ENCODE peak calls at places on chromosome 15, in four cellular contexts. D is HepG2, Q is K562, X is GM12878. M is an unnamed sample.

GRCh38 chr15:100980410-100981046 is 61.4 kb downstream of the LRRK1 start:
- DNase-seq in Q (no peak), D (no peak), X (no peak), M (no peak)

GRCh38 chr15:67843092-67843501 is 3.3 kb upstream of the RNU6-1 start:
- DNase-seq in X (no peak), Q (no peak), D (peak), M (no peak)

GRCh38 chr15:99291643-99292042 is 40.4 kb downstream of the LRRC28 start:
- DNase-seq in X (no peak), D (no peak), Q (no peak), M (no peak)

GRCh38 chr15:41838400-41838897 is at the start of gene PLA2G4B:
- DNase-seq in D (no peak), Q (no peak), X (no peak), M (no peak)

GRCh38 chr15:60155661-60156060 is 151.6 kb downstream of the FOXB1 start:
- DNase-seq in Q (no peak), D (no peak), X (no peak), M (no peak)

GRCh38 chr15:26690778-26691177 is 82.1 kb downstream of the GABRB3 start:
- DNase-seq in D (no peak), Q (no peak), X (no peak), M (no peak)

GRCh38 chr15:86300371-86301106 is 220.9 kb downstream of the AGBL1 start:
- DNase-seq in X (no peak), D (no peak), Q (no peak), M (no peak)

GRCh38 chr15:32706704-32707103 is 11.1 kb upstream of the GREM1 start:
- DNase-seq in Q (no peak), X (no peak), D (no peak), M (no peak)

GRCh38 chr15:23566070-23567050 is 886 bp downstream of the MKRN3 start:
- DNase-seq in D (peak), X (no peak), Q (peak), M (peak)

GRCh38 chr15:28082891-28083688 is 16.0 kb downstream of the OCA2 start:
- DNase-seq in D (peak), X (no peak), Q (no peak), M (no peak)

GRCh38 chr15:46146915-46147314 is 512.1 kb downstream of the SQOR start:
- DNase-seq in D (no peak), Q (no peak), X (no peak), M (no peak)

GRCh38 chr15:63203451-63204090 is 14.2 kb downstream of the RAB8B start:
- DNase-seq in Q (peak), D (no peak), X (no peak), M (no peak)

DNA sequence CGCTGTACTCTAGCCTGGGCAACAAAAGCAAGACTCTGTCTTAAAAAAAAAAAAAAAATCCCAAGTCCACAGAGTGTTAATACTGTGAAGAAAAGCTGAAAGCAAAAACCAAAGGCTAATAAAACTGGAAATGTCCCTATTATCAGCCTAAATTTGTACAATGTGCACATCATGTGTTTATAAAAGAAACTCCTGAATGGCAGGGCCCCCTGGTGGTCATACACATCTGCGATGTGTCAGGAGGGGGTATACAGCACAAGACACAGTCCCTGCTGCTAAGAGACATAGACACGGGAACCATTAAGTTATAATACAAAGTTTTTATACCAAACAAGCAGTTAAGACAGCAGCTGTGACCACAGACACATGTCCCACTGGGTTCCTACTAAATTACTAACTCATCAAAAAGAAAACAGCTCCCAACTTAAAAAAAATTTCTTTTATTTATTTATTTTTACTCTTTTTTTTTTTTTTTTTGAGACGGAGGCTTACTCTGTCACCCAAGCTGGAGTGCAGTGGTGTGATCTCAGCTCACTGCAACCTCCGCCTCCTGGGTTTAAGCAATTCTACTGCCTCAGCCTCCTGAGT is 31.0 kb downstream of the IDH2 start:
- DNase-seq in X (peak), Q (peak), D (peak), M (peak)
- TF ChIP-seq POLR2AphosphoS5 in X (no peak), Q (no peak), D (no peak), M (no peak)

DNA sequence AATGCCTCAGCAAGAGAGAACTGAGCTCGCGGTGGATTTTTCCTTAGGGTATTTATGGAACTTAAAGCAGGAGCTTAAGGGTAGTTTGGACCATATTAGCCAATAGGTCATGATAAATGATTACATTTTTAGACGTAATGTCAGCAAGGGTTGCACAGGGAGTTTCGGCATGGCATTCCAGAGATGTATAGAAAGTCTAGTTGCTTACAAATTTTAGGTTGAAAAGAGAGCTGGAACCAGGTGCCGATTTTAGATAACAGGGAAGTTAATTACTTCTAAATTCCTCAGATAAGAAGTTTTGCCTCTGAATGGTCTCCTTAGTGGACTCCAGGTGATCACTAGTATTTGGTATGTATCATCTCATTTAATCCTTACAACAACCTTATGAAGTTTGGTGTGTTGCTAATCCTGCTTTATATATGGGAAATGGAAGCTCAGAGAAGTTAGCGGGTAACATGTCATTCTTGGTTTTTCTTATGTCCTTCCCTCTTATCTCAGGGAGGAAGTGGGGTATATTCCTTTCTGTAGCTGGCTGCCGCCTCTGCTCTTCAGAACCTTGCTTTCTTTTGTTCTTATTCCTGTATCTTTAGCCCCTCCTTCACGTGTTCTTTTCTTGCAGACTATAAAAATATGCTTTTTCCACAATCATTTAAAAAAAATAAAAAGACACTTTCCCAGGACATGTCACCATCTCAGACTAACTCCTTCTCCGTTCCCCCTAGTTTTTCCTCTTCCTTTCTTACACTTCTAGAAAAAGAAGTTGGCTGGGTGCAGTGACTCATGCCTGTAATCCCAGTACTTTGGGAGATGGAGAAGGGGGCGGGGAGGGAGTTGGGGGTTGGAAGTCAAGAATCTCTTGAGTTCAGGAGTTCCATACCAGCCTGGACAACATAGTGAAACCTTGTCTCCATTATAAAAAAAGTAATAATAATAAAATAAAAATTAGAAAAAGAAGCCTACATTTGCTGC is 25.7 kb downstream of the IQGAP1 start:
- DNase-seq in X (no peak), Q (peak), D (no peak), M (no peak)
- TF ChIP-seq ZBTB33 in X (no peak), Q (no peak), D (no peak), M (no peak)

GRCh38 chr15:88563638-88564037 is 17.2 kb upstream of the DET1 start:
- DNase-seq in Q (peak), D (no peak), X (no peak), M (no peak)
- TF ChIP-seq ATF3 in Q (peak), D (no peak), X (no peak), M (no peak)

DNA sequence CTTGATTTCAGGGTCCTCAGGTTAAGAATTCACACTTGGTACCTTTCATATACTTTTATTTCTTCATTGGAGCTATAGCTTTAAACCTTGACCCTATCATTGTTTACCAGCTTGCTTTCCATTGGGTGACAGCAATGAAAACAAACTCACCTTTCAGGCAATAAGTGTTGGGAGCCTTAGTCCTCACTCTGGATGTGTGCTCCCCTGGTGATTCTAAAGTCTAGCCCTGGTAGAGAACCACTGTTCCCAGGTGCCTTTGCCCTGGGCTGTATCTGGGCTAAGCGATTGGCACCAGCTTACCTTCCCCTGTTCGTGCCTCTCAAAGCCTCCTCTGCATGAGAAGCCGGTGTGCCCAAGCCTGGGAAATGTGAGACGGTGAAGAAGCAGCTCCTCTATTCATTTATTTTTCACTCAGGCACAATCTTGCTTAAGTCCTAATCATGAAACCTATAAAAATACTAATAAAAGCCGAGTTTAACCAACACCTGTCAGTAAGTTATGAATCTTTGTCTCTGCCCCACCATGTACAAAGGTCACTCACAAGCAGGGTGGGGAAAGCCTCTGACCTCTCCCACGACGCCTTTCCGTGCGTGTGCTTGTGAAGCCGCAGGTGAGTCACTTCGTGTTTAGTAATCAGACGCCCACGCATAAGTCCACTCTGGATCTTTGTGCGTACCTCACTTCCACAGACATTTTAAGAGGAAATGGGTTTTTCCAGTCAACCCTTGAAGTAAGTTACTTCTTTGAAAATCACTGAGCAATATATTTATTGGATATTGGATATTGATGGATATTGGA is 12.8 kb upstream of the ARRDC4 start:
- DNase-seq in D (no peak), Q (peak), X (no peak), M (no peak)
- TF ChIP-seq POLR2AphosphoS5 in D (no peak), Q (no peak), X (no peak), M (no peak)

GRCh38 chr15:58440922-58441321 is 9.1 kb downstream of the LIPC start:
- DNase-seq in D (no peak), X (no peak), Q (peak), M (peak)
- TF ChIP-seq ZBTB33 in D (no peak), X (no peak), Q (no peak), M (no peak)

GRCh38 chr15:77030928-77031375 is 36.0 kb downstream of the PSTPIP1 start:
- DNase-seq in Q (no peak), X (no peak), D (no peak), M (no peak)

GRCh38 chr15:77031376-77032050 is 36.6 kb downstream of the PSTPIP1 start:
- DNase-seq in D (peak), X (no peak), Q (peak), M (no peak)

GRCh38 chr15:77028451-77029165 is 33.7 kb downstream of the PSTPIP1 start:
- DNase-seq in X (no peak), D (no peak), Q (no peak), M (no peak)

GRCh38 chr15:77029166-77030041 is 34.5 kb downstream of the PSTPIP1 start:
- DNase-seq in Q (peak), D (no peak), X (no peak), M (no peak)

GRCh38 chr15:77030042-77030927 is 35.4 kb downstream of the PSTPIP1 start:
- DNase-seq in D (no peak), Q (no peak), X (no peak), M (no peak)
- TF ChIP-seq ATF3 in D (no peak), Q (no peak), X (no peak), M (no peak)

M was measured in HCT116.